ENCODE peak calls at places on chromosomes 4 and X, in nine cellular contexts. A, C, B, H, Z, Q, J, I and R are unnamed samples.

GRCh38 chr4:172736046-172736445 is 432.6 kb upstream of the GALNT7 start:
- DNase-seq in A (no peak), C (no peak), B (no peak), H (no peak), Z (no peak), Q (no peak), J (no peak), I (no peak), R (no peak)

GRCh38 chr4:172986114-172986513 is 182.5 kb upstream of the GALNT7 start:
- DNase-seq in A (no peak), C (no peak), B (no peak), H (no peak), Z (no peak), Q (no peak), J (no peak), I (peak), R (no peak)

GRCh38 chr4:122827258-122827887 is 742 bp downstream of the FGF2 start:
- DNase-seq in A (peak), C (peak), B (no peak), H (no peak), Z (no peak), Q (no peak), J (peak), I (peak), R (peak)

GRCh38 chr4:14254806-14255445 is 627.4 kb upstream of the BOD1L1 start:
- DNase-seq in A (no peak), C (no peak), B (no peak), H (no peak), Z (no peak), Q (no peak), J (no peak), I (no peak), R (no peak)

GRCh38 chr4:124183926-124184325 is 528.6 kb downstream of the ANKRD50 start:
- DNase-seq in A (no peak), C (no peak), B (no peak), H (no peak), Z (no peak), Q (no peak), J (no peak), I (no peak), R (no peak)

GRCh38 chr4:75248770-75249467 is 265.3 kb downstream of the RCHY1 start:
- DNase-seq in A (no peak), C (no peak), B (no peak), H (no peak), Z (no peak), Q (no peak), J (peak), I (no peak), R (no peak)

GRCh38 chr4:60605651-60606354 is 594.3 kb upstream of the ADGRL3 start:
- DNase-seq in A (no peak), C (no peak), B (no peak), H (no peak), Z (no peak), Q (no peak), J (peak), I (no peak), R (no peak)

GRCh38 chrX:119272882-119273806 is 37.1 kb downstream of the PGRMC1 start:
- DNase-seq in A (peak), C (peak), B (no peak), H (no peak), Z (peak), Q (no peak), J (no peak), I (no peak), R (peak)

GRCh38 chr4:186146443-186146842 is 41.9 kb downstream of the FAM149A start:
- DNase-seq in A (no peak), C (no peak), B (no peak), H (no peak), Z (no peak), Q (no peak), J (no peak), I (no peak), R (no peak)

GRCh38 chr4:65865489-65865888 is 195.2 kb upstream of the EPHA5 start:
- DNase-seq in A (no peak), C (no peak), B (no peak), H (no peak), Z (no peak), Q (no peak), J (peak), I (no peak), R (no peak)

DNA sequence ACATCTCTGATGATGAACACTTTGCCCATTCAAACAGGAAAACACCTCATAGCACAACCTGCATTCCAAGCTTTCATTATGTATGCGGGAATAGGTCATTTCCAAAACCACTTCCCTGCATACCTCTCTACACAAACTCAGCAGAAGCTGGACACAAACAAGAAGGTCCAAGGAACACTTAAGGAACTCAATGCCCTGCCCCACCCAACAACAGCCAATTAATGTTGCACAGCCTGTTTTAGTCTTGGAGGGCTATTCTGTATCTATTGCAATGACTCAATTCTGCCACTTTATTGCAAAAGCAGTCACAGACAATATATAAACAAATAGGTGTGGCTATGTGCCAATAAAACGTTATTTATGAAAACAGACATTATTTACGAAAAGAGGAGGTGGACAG is 16.7 kb downstream of the OPHN1 start:
- DNase-seq in A (no peak), C (no peak), B (no peak), H (no peak), Z (no peak), Q (no peak), J (peak), I (no peak), R (no peak)
- TF ChIP-seq CTCF in A (no peak), C (no peak), B (no peak), H (no peak), Z (no peak), Q (no peak), J (no peak), I (no peak), R (no peak)

DNA sequence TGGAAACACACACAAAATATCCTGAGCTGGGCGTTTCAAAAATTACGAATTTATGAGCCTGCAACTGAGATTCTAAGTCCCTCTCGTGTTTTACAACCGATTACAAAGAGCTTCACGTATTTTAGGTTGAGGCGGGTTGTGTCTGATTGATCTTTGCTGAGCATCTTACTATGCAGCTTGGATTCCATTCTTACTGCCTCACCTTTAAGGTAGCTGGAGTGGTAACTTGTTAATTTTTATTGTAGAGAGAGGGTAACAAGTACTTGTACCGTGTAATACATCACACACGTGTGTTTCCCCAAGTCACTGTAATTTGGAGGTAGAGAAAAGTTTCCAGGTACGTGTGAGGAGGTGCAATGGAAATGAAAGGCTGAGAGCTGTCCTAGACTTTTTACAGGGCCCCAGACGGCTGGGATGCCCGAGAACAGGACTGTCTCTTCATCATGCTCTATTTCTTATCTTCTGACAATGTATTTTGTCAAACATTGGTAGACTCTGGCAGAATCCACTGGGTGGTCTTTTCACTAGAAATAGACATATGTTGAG is 97.8 kb upstream of the TENM3 start:
- DNase-seq in A (no peak), C (no peak), B (no peak), H (no peak), Z (no peak), Q (no peak), J (no peak), I (no peak), R (no peak)
- H3K27ac ChIP-seq in A (no peak), C (no peak), B (no peak), H (no peak), Z (peak), Q (no peak), J (no peak), I (no peak), R (no peak)

GRCh38 chrX:431032-431431 is 44.3 kb upstream of the PPP2R3B start:
- DNase-seq in A (no peak), C (peak), B (no peak), H (no peak), Z (no peak), Q (no peak), J (no peak), I (no peak), R (no peak)

GRCh38 chrX:425056-425455 is 38.3 kb upstream of the PPP2R3B start:
- DNase-seq in A (no peak), C (no peak), B (no peak), H (no peak), Z (no peak), Q (no peak), J (no peak), I (no peak), R (no peak)

GRCh38 chrX:429266-429825 is 42.6 kb upstream of the PPP2R3B start:
- DNase-seq in A (no peak), C (peak), B (no peak), H (no peak), Z (no peak), Q (no peak), J (no peak), I (no peak), R (no peak)

GRCh38 chrX:426881-427280 is 40.2 kb upstream of the PPP2R3B start:
- DNase-seq in A (no peak), C (no peak), B (no peak), H (no peak), Z (no peak), Q (no peak), J (peak), I (no peak), R (no peak)

GRCh38 chrX:427812-428725 is 41.4 kb upstream of the PPP2R3B start:
- DNase-seq in A (no peak), C (peak), B (no peak), H (no peak), Z (peak), Q (no peak), J (peak), I (peak), R (no peak)
- TF ChIP-seq CTCF in A (no peak), C (no peak), B (no peak), H (peak), Z (no peak), Q (no peak), J (peak), I (peak), R (no peak)

DNA sequence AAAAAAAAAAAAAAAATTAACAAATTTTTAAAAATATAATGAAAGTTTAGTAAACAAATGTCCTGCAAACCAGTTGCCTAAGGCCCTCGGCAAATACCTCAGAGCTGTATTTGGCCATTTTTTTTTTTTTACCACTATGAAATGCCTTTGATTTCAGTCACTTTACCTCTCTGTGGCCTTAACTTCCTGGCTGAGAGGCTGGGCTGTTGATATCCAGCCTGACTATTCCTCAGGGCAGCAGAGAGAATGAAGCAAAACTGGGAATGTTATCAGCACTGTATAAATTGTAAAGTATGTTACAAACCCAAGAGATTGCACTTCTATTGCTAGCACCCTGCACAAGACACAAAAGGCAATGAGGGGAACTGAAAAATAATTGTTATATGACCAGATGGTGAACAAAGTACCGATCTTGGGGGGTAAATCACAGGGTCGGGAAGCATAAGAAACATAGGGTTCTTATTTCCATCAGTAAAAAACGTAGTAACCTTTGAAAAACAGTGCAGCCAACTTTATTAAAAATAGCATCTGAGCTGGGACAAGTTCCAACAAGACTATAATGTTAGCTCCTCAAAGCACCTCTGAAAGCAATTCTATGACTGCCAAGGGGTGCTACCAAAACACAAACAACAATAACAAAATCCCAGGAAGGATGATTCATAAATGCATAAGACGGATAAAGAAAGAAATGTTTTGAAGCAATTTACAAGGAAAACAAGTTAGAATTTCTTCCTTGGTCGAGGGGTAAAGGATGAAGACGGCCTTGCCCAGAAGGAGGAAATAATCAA is 18.1 kb downstream of the USP46 start:
- DNase-seq in A (no peak), C (no peak), B (no peak), H (peak), Z (no peak), Q (no peak), J (no peak), I (no peak), R (no peak)
- H3K27ac ChIP-seq in A (no peak), C (peak), B (no peak), H (peak), Z (no peak), Q (no peak), J (no peak), I (no peak), R (no peak)